ENCODE peak calls at places on chromosomes 6 and 20, in nine cellular contexts. V is bronchial epithelial cell, X is heart right ventricle, S is H9, I is stomach, W is GM10248, G is breast epithelium, N is lower leg skin, Q is Peyer's patch. L is an unnamed sample.

GRCh38 chr6:89475634-89476033 is 42.7 kb downstream of the ANKRD6 start:
- DNase-seq in V (no peak), X (no peak), S (no peak), I (no peak), W (no peak), G (no peak), N (no peak), Q (no peak), L (no peak)

GRCh38 chr20:51531141-51531710 is 11.3 kb downstream of the NFATC2 start:
- DNase-seq in V (peak), X (no peak), S (no peak), I (no peak), W (peak), G (no peak), N (no peak), Q (no peak), L (no peak)

GRCh38 chr6:31691078-31691463 is 10.2 kb upstream of the LY6G5C start:
- DNase-seq in V (no peak), X (no peak), S (no peak), I (no peak), W (no peak), G (no peak), N (no peak), Q (no peak), L (no peak)

GRCh38 chr20:25258828-25259227 is 10.9 kb downstream of the PYGB start:
- DNase-seq in V (no peak), X (no peak), S (no peak), I (no peak), W (no peak), G (no peak), N (no peak), Q (no peak), L (no peak)

GRCh38 chr6:156402227-156402626 is 375.0 kb upstream of the ARID1B start:
- DNase-seq in V (no peak), X (no peak), S (no peak), I (no peak), W (no peak), G (no peak), N (no peak), Q (no peak), L (no peak)

GRCh38 chr6:167469101-167469500 is 144.2 kb downstream of the TTLL2 start:
- DNase-seq in V (no peak), X (no peak), S (no peak), I (no peak), W (no peak), G (no peak), N (no peak), Q (no peak), L (peak)

GRCh38 chr20:51752343-51752951 is 15.7 kb downstream of the ATP9A start:
- DNase-seq in V (peak), X (no peak), S (no peak), I (no peak), W (no peak), G (no peak), N (no peak), Q (no peak), L (no peak)

GRCh38 chr20:38635721-38636285 is 34.2 kb downstream of the ARHGAP40 start:
- DNase-seq in V (peak), X (no peak), S (no peak), I (no peak), W (no peak), G (no peak), N (no peak), Q (no peak), L (no peak)

GRCh38 chr6:40796280-40797223 is 209.4 kb upstream of the LRFN2 start:
- DNase-seq in V (no peak), X (peak), S (no peak), I (no peak), W (no peak), G (no peak), N (no peak), Q (no peak), L (no peak)

GRCh38 chr6:71181565-71181964 is 107.0 kb upstream of the OGFRL1 start:
- DNase-seq in V (peak), X (no peak), S (peak), I (no peak), W (no peak), G (peak), N (no peak), Q (no peak), L (no peak)

GRCh38 chr20:32271620-32272019 is 5.8 kb upstream of the KIF3B start:
- DNase-seq in V (no peak), X (no peak), S (no peak), I (no peak), W (no peak), G (no peak), N (no peak), Q (no peak), L (no peak)

GRCh38 chr6:56786256-56786655 is 143.6 kb upstream of the DST start:
- DNase-seq in V (no peak), X (no peak), S (no peak), I (no peak), W (no peak), G (no peak), N (no peak), Q (no peak), L (no peak)

GRCh38 chr20:52783769-52784168 is 188.4 kb upstream of the TSHZ2 start:
- DNase-seq in V (peak), X (no peak), S (peak), I (no peak), W (no peak), G (no peak), N (no peak), Q (no peak), L (peak)

GRCh38 chr6:111668410-111668809 is 62.7 kb upstream of the TRAF3IP2 start:
- DNase-seq in V (no peak), X (no peak), S (no peak), I (no peak), W (no peak), G (no peak), N (no peak), Q (no peak), L (peak)
- TF ChIP-seq CTCF in V (peak), X (peak), S (peak), I (no peak), W (no peak), G (peak), N (no peak), Q (no peak), L (peak)

DNA sequence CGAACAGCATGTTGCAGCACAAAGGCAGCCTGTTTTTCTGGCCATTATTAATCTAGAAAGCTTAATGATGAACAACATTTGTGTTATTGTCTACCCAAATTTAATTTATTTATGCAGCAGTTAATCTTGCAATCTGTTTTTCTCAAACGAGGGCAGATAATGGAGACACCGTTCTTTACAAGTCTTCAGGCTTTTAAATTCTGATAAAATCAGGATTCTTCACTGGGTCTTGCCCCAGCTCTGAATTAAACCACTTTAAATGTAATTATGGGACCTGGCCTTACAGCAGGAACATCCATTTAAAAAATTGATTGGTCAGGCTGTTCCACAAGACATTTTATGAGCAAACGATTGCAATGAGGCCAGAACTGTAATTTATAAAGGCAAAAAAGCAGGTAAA is 26.5 kb upstream of the INSM1 start:
- DNase-seq in V (no peak), X (no peak), S (no peak), I (no peak), W (no peak), G (no peak), N (no peak), Q (no peak), L (no peak)
- TF ChIP-seq CTCF in V (no peak), X (no peak), S (no peak), I (no peak), W (no peak), G (no peak), N (no peak), Q (no peak), L (no peak)

GRCh38 chr6:151546941-151547659 is 53.3 kb downstream of the CCDC170 start:
- DNase-seq in V (no peak), X (no peak), S (no peak), I (no peak), W (no peak), G (no peak), N (no peak), Q (no peak), L (no peak)
- TF ChIP-seq CTCF in V (no peak), X (no peak), S (peak), I (no peak), W (peak), G (no peak), N (no peak), Q (no peak), L (no peak)

GRCh38 chr6:11681357-11681756 is 97.2 kb downstream of the ADTRP start:
- DNase-seq in V (no peak), X (no peak), S (no peak), I (no peak), W (no peak), G (no peak), N (no peak), Q (no peak), L (no peak)

GRCh38 chr6:11672669-11673068 is 105.9 kb downstream of the ADTRP start:
- DNase-seq in V (no peak), X (no peak), S (no peak), I (no peak), W (no peak), G (no peak), N (no peak), Q (no peak), L (no peak)

GRCh38 chr6:11672261-11672660 is 106.3 kb downstream of the ADTRP start:
- DNase-seq in V (no peak), X (no peak), S (no peak), I (no peak), W (no peak), G (no peak), N (no peak), Q (no peak), L (no peak)

GRCh38 chr6:11675610-11676009 is 103.0 kb downstream of the ADTRP start:
- DNase-seq in V (peak), X (no peak), S (no peak), I (no peak), W (no peak), G (no peak), N (no peak), Q (no peak), L (no peak)
- TF ChIP-seq CTCF in V (peak), X (peak), S (peak), I (no peak), W (no peak), G (no peak), N (no peak), Q (no peak), L (no peak)